ENCODE peak calls at places on chromosomes 11 and 22, in four cellular contexts. One of them, this sample, is unnamed.

GRCh38 chr11:20275987-20276660 is 87.4 kb upstream of the HTATIP2 start:
- DNase-seq in omental fat pad: no peak
- DNase-seq in progenitor cell of endocrine pancreas: no peak
- DNase-seq in H9: no peak
- DNase-seq in this sample: no peak

GRCh38 chr22:25360891-25361645 is 141.6 kb downstream of the CRYBB2 start:
- DNase-seq in H9: no peak
- DNase-seq in omental fat pad: no peak
- DNase-seq in progenitor cell of endocrine pancreas: no peak
- DNase-seq in this sample: no peak

GRCh38 chr11:61777234-61778090 is 14.9 kb downstream of the TMEM258 start:
- DNase-seq in H9: peak
- DNase-seq in omental fat pad: no peak
- DNase-seq in progenitor cell of endocrine pancreas: no peak
- DNase-seq in this sample: no peak

GRCh38 chr11:46337626-46338345 is 9.5 kb upstream of the DGKZ start:
- DNase-seq in omental fat pad: no peak
- DNase-seq in H9: no peak
- DNase-seq in progenitor cell of endocrine pancreas: no peak
- DNase-seq in this sample: no peak

GRCh38 chr11:68030318-68031135 is at the start of gene NDUFS8:
- DNase-seq in progenitor cell of endocrine pancreas: peak
- DNase-seq in H9: peak
- DNase-seq in omental fat pad: peak
- DNase-seq in this sample: peak

GRCh38 chr11:97860237-97860636 is 1160.5 kb upstream of the CNTN5 start:
- DNase-seq in omental fat pad: no peak
- DNase-seq in progenitor cell of endocrine pancreas: no peak
- DNase-seq in H9: no peak
- DNase-seq in this sample: no peak

GRCh38 chr11:2886936-2887335 is 1.4 kb upstream of the CDKN1C start:
- DNase-seq in omental fat pad: no peak
- DNase-seq in H9: no peak
- DNase-seq in progenitor cell of endocrine pancreas: no peak
- DNase-seq in this sample: no peak

GRCh38 chr22:42964994-42965699 is 49.8 kb downstream of the PACSIN2 start:
- DNase-seq in omental fat pad: no peak
- DNase-seq in H9: peak
- DNase-seq in progenitor cell of endocrine pancreas: no peak
- DNase-seq in this sample: no peak

GRCh38 chr11:103947566-103947919 is 88.9 kb upstream of the DDI1 start:
- DNase-seq in omental fat pad: no peak
- DNase-seq in progenitor cell of endocrine pancreas: no peak
- DNase-seq in H9: no peak
- DNase-seq in this sample: no peak

GRCh38 chr22:42317691-42318547 is 47.5 kb upstream of the TCF20 start:
- DNase-seq in H9: no peak
- DNase-seq in progenitor cell of endocrine pancreas: no peak
- DNase-seq in omental fat pad: no peak
- DNase-seq in this sample: no peak

GRCh38 chr22:39868741-39869140 is 24.8 kb downstream of the ENTHD1 start:
- DNase-seq in omental fat pad: no peak
- DNase-seq in H9: no peak
- DNase-seq in progenitor cell of endocrine pancreas: no peak
- DNase-seq in this sample: no peak

GRCh38 chr11:111570796-111571195 is 30.3 kb downstream of the LAYN start:
- DNase-seq in progenitor cell of endocrine pancreas: no peak
- DNase-seq in omental fat pad: no peak
- DNase-seq in H9: no peak
- DNase-seq in this sample: no peak

GRCh38 chr11:69593851-69594250 is 47.1 kb upstream of the CCND1 start:
- DNase-seq in progenitor cell of endocrine pancreas: no peak
- DNase-seq in H9: no peak
- DNase-seq in omental fat pad: no peak
- DNase-seq in this sample: no peak

GRCh38 chr11:76761959-76762358 is 21.2 kb upstream of the TSKU start:
- DNase-seq in progenitor cell of endocrine pancreas: no peak
- DNase-seq in H9: no peak
- DNase-seq in omental fat pad: no peak
- DNase-seq in this sample: no peak

GRCh38 chr22:44360686-44361381 is 48.1 kb upstream of the SHISAL1 start:
- DNase-seq in H9: no peak
- DNase-seq in omental fat pad: no peak
- DNase-seq in progenitor cell of endocrine pancreas: no peak
- DNase-seq in this sample: peak

GRCh38 chr11:126282742-126283591 is at the start of gene TIRAP:
- DNase-seq in omental fat pad: peak
- DNase-seq in H9: peak
- DNase-seq in progenitor cell of endocrine pancreas: peak
- DNase-seq in this sample: no peak

GRCh38 chr11:46072172-46072964 is 48.9 kb downstream of the PHF21A start:
- DNase-seq in progenitor cell of endocrine pancreas: no peak
- DNase-seq in H9: no peak
- DNase-seq in omental fat pad: no peak
- DNase-seq in this sample: no peak

GRCh38 chr22:17910561-17911311 is 113.6 kb downstream of the MICAL3 start:
- DNase-seq in progenitor cell of endocrine pancreas: no peak
- DNase-seq in omental fat pad: no peak
- DNase-seq in H9: peak
- DNase-seq in this sample: peak

GRCh38 chr22:40055143-40055926 is 60.6 kb downstream of the FAM83F start:
- DNase-seq in progenitor cell of endocrine pancreas: no peak
- DNase-seq in omental fat pad: no peak
- DNase-seq in H9: no peak
- DNase-seq in this sample: no peak

GRCh38 chr11:20909995-20910726 is 240.8 kb downstream of the NELL1 start:
- DNase-seq in progenitor cell of endocrine pancreas: no peak
- DNase-seq in omental fat pad: no peak
- DNase-seq in H9: no peak
- DNase-seq in this sample: no peak

GRCh38 chr11:45513806-45514340 is 151.5 kb downstream of the CHST1 start:
- DNase-seq in H9: no peak
- DNase-seq in omental fat pad: no peak
- DNase-seq in progenitor cell of endocrine pancreas: no peak
- DNase-seq in this sample: no peak

GRCh38 chr11:121525376-121525775 is 72.6 kb upstream of the SORL1-AS1 start:
- DNase-seq in omental fat pad: no peak
- DNase-seq in H9: no peak
- DNase-seq in progenitor cell of endocrine pancreas: no peak
- DNase-seq in this sample: no peak

GRCh38 chr22:47091241-47091691 is 328.8 kb downstream of the TBC1D22A start:
- DNase-seq in H9: no peak
- DNase-seq in omental fat pad: no peak
- DNase-seq in progenitor cell of endocrine pancreas: no peak
- DNase-seq in this sample: no peak

GRCh38 chr22:23153994-23154393 is 8.7 kb downstream of the RAB36 start:
- DNase-seq in H9: no peak
- DNase-seq in omental fat pad: no peak
- DNase-seq in progenitor cell of endocrine pancreas: no peak
- DNase-seq in this sample: no peak

GRCh38 chr22:25970348-25970995 is 198.8 kb upstream of the SEZ6L start:
- DNase-seq in progenitor cell of endocrine pancreas: no peak
- DNase-seq in H9: peak
- DNase-seq in omental fat pad: no peak
- DNase-seq in this sample: no peak

GRCh38 chr11:12206529-12206928 is 96.1 kb downstream of the MICAL2 start:
- DNase-seq in H9: no peak
- DNase-seq in progenitor cell of endocrine pancreas: no peak
- DNase-seq in omental fat pad: no peak
- DNase-seq in this sample: no peak

GRCh38 chr11:34647131-34647530 is 26.2 kb downstream of the EHF start:
- DNase-seq in progenitor cell of endocrine pancreas: no peak
- DNase-seq in H9: no peak
- DNase-seq in omental fat pad: no peak
- DNase-seq in this sample: no peak

GRCh38 chr11:7606496-7606895 is 66.8 kb downstream of the CYB5R2 start:
- DNase-seq in progenitor cell of endocrine pancreas: no peak
- DNase-seq in omental fat pad: no peak
- DNase-seq in H9: no peak
- DNase-seq in this sample: no peak

GRCh38 chr11:120068114-120068573 is 69.8 kb downstream of the TRIM29 start:
- DNase-seq in omental fat pad: no peak
- DNase-seq in H9: peak
- DNase-seq in progenitor cell of endocrine pancreas: no peak
- DNase-seq in this sample: no peak

GRCh38 chr11:68932933-68933577 is 29.4 kb downstream of the IGHMBP2 start:
- DNase-seq in H9: no peak
- DNase-seq in omental fat pad: no peak
- DNase-seq in progenitor cell of endocrine pancreas: no peak
- DNase-seq in this sample: no peak

GRCh38 chr11:134857035-134857434 is 445.0 kb upstream of the B3GAT1 start:
- DNase-seq in H9: no peak
- DNase-seq in omental fat pad: no peak
- DNase-seq in progenitor cell of endocrine pancreas: no peak
- DNase-seq in this sample: no peak

GRCh38 chr11:70532728-70533127 is 134.4 kb downstream of the CTTN start:
- DNase-seq in H9: no peak
- DNase-seq in omental fat pad: no peak
- DNase-seq in progenitor cell of endocrine pancreas: no peak
- DNase-seq in this sample: no peak

GRCh38 chr22:41551882-41552582 is 7.8 kb upstream of the POLR3H start:
- DNase-seq in omental fat pad: no peak
- DNase-seq in H9: no peak
- DNase-seq in progenitor cell of endocrine pancreas: no peak
- DNase-seq in this sample: no peak

GRCh38 chr11:108697872-108698473 is 33.1 kb downstream of the DDX10 start:
- DNase-seq in H9: peak
- DNase-seq in progenitor cell of endocrine pancreas: no peak
- DNase-seq in omental fat pad: no peak
- DNase-seq in this sample: no peak

GRCh38 chr11:129258205-129258604 is 66.1 kb upstream of the ARHGAP32 start:
- DNase-seq in H9: no peak
- DNase-seq in progenitor cell of endocrine pancreas: no peak
- DNase-seq in omental fat pad: no peak
- DNase-seq in this sample: no peak

GRCh38 chr11:82980292-82980691 is 78.8 kb downstream of the DDIAS start:
- DNase-seq in H9: no peak
- DNase-seq in progenitor cell of endocrine pancreas: no peak
- DNase-seq in omental fat pad: no peak
- DNase-seq in this sample: no peak

GRCh38 chr11:34787348-34787747 is 128.8 kb downstream of the APIP start:
- DNase-seq in H9: no peak
- DNase-seq in omental fat pad: no peak
- DNase-seq in progenitor cell of endocrine pancreas: no peak
- DNase-seq in this sample: no peak

DNA sequence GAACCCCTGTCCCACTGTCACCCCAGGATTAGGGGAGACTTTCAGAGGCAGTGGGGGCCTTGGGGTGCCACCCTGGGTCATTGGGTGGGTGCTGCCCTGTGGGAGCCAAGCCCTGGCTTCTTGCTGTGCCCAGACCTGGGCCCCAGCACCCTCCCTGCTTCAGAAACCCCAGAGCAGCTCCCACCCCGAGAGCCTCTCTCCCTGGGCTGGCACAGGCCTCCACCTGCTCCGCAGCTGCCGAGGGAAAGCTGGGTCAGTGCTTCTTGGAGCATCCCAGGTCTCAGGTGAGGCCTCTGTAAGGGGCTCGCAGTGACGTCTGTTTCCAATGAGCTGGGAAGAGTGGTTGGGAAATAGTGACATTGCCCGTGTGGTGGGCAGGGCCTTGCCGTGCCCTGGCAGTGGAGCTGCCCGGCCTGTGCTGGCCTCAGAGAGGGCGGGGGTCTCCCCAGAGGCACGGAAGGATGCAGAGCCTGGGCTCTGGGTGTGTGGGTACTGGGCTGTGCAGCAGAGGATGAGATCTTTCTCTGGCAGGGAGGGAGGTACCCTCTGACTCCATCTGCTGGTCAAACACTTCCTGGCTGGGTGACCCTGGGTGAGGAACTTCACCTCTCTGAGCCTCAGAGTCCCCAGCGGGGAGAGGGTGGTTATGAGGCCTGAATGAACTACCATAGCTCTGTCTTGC is 23.0 kb downstream of the C22orf23 start:
- DNase-seq in H9: peak
- DNase-seq in omental fat pad: no peak
- DNase-seq in progenitor cell of endocrine pancreas: no peak
- DNase-seq in this sample: no peak
- TF ChIP-seq CTCF in H9: peak
- TF ChIP-seq CTCF in omental fat pad: no peak
- TF ChIP-seq CTCF in progenitor cell of endocrine pancreas: no peak
- TF ChIP-seq CTCF in this sample: no peak

DNA sequence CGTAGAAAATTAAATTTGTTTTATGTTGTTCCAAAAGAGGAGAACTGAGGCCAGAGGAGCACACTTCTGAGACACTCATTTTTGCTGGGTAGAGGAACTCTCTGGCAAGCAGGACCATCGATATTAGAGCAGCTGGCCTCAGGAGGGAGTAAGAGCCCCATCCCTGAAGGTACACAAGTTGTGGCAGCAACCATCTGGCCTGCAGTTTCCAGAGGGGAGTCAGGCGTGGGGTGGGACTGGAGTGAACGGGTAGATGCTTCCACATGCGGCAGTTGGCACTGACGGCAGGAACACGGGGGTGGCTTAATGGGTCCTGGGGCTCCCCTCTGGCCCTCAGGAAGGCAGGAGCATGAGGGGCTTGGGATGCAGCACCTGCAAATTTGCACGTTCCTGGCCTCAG is 13.2 kb upstream of the SSTR3 start:
- DNase-seq in H9: no peak
- DNase-seq in progenitor cell of endocrine pancreas: no peak
- DNase-seq in omental fat pad: no peak
- DNase-seq in this sample: no peak
- TF ChIP-seq CTCF in H9: peak
- TF ChIP-seq CTCF in progenitor cell of endocrine pancreas: no peak
- TF ChIP-seq CTCF in omental fat pad: no peak
- TF ChIP-seq CTCF in this sample: no peak

GRCh38 chr11:892106-892505 is 18.5 kb downstream of the CHID1 start:
- DNase-seq in omental fat pad: no peak
- DNase-seq in H9: no peak
- DNase-seq in progenitor cell of endocrine pancreas: no peak
- DNase-seq in this sample: no peak
- TF ChIP-seq CTCF in omental fat pad: no peak
- TF ChIP-seq CTCF in H9: peak
- TF ChIP-seq CTCF in progenitor cell of endocrine pancreas: no peak
- TF ChIP-seq CTCF in this sample: no peak

DNA sequence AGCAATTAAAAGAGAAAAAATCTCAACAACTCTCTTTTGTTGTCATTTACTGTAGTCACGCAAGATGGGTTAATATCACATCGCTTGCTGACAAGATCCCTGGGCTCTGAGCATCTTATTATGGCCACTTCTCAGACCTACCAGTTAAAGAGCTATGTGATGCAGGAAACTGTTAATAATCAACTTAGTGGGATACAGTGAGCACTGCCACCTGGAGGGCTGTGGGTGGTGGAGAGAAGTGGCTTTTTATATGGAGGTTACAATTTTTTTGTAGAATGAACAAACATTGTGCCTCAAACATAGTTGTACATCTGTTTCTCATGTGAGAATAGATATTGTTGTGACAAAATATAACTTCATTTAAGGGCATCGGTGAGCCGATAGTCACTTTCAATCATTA is 181.0 kb downstream of the TENM4 start:
- DNase-seq in progenitor cell of endocrine pancreas: no peak
- DNase-seq in omental fat pad: no peak
- DNase-seq in H9: no peak
- DNase-seq in this sample: no peak
- TF ChIP-seq CTCF in progenitor cell of endocrine pancreas: peak
- TF ChIP-seq CTCF in omental fat pad: no peak
- TF ChIP-seq CTCF in H9: no peak
- TF ChIP-seq CTCF in this sample: no peak

GRCh38 chr11:114586797-114587196 is 8.8 kb downstream of the NXPE4 start:
- DNase-seq in H9: no peak
- DNase-seq in omental fat pad: no peak
- DNase-seq in progenitor cell of endocrine pancreas: no peak
- DNase-seq in this sample: no peak
- TF ChIP-seq CTCF in H9: peak
- TF ChIP-seq CTCF in omental fat pad: no peak
- TF ChIP-seq CTCF in progenitor cell of endocrine pancreas: no peak
- TF ChIP-seq CTCF in this sample: no peak

This sample was measured in thoracic aorta.